ENCODE peak calls at places on chromosomes 11 and 22, in seven cellular contexts. K, D, G, L, M, N and T are unnamed samples.

GRCh38 chr22:50544078-50544745 is 1.5 kb upstream of the KLHDC7B start:
- DNase-seq in K (no peak), D (no peak), G (no peak), L (peak), M (peak), N (no peak), T (no peak)

GRCh38 chr11:64880240-64881001 is 2.0 kb upstream of the EHD1 start:
- DNase-seq in K (no peak), D (no peak), G (no peak), L (no peak), M (no peak), N (no peak), T (no peak)

GRCh38 chr11:124763156-124763947 is 1.3 kb upstream of the ESAM start:
- DNase-seq in K (no peak), D (peak), G (peak), L (peak), M (peak), N (peak), T (peak)

GRCh38 chr11:83355406-83355805 is 69.2 kb upstream of the CCDC90B start:
- DNase-seq in K (no peak), D (no peak), G (no peak), L (no peak), M (no peak), N (no peak), T (no peak)

GRCh38 chr11:121418625-121419114 is 33.4 kb upstream of the SORL1 start:
- DNase-seq in K (no peak), D (no peak), G (no peak), L (no peak), M (no peak), N (no peak), T (no peak)

GRCh38 chr11:47917643-47918369 is 62.6 kb upstream of the PTPRJ start:
- DNase-seq in K (no peak), D (peak), G (peak), L (no peak), M (peak), N (peak), T (peak)

GRCh38 chr22:23156286-23156685 is 11.0 kb downstream of the RAB36 start:
- DNase-seq in K (no peak), D (no peak), G (no peak), L (no peak), M (no peak), N (peak), T (no peak)

GRCh38 chr11:120400564-120401364 is 64.6 kb downstream of the ARHGEF12 start:
- DNase-seq in K (peak), D (peak), G (peak), L (no peak), M (no peak), N (no peak), T (no peak)

GRCh38 chr11:117418685-117419084 is 91.0 kb downstream of the CEP164 start:
- DNase-seq in K (no peak), D (peak), G (no peak), L (no peak), M (no peak), N (no peak), T (no peak)

GRCh38 chr22:24183321-24184031 is 2.2 kb downstream of the SUSD2 start:
- DNase-seq in K (no peak), D (no peak), G (no peak), L (no peak), M (no peak), N (no peak), T (no peak)

GRCh38 chr11:1197886-1198765 is 24.7 kb upstream of the MUC5B start:
- DNase-seq in K (no peak), D (no peak), G (no peak), L (no peak), M (peak), N (no peak), T (no peak)
- TF ChIP-seq YY1 in K (no peak), D (no peak), G (no peak), L (no peak), M (no peak), N (no peak), T (no peak)

GRCh38 chr11:119092880-119093665 is 8.4 kb downstream of the HMBS start:
- DNase-seq in K (no peak), D (peak), G (no peak), L (no peak), M (no peak), N (peak), T (no peak)
- H3K9ac ChIP-seq in K (peak), D (peak), G (peak), L (peak), M (peak), N (peak), T (peak)

GRCh38 chr11:126406368-126406767 is 50.9 kb downstream of the ST3GAL4 start:
- DNase-seq in K (no peak), D (no peak), G (no peak), L (no peak), M (no peak), N (no peak), T (no peak)

GRCh38 chr11:126405374-126405773 is 49.9 kb downstream of the ST3GAL4 start:
- DNase-seq in K (no peak), D (no peak), G (peak), L (no peak), M (no peak), N (no peak), T (no peak)

GRCh38 chr11:126407101-126407521 is 51.6 kb downstream of the ST3GAL4 start:
- DNase-seq in K (no peak), D (no peak), G (no peak), L (no peak), M (no peak), N (no peak), T (no peak)

GRCh38 chr11:126404367-126404766 is 48.9 kb downstream of the ST3GAL4 start:
- DNase-seq in K (no peak), D (no peak), G (no peak), L (no peak), M (no peak), N (no peak), T (peak)

DNA sequence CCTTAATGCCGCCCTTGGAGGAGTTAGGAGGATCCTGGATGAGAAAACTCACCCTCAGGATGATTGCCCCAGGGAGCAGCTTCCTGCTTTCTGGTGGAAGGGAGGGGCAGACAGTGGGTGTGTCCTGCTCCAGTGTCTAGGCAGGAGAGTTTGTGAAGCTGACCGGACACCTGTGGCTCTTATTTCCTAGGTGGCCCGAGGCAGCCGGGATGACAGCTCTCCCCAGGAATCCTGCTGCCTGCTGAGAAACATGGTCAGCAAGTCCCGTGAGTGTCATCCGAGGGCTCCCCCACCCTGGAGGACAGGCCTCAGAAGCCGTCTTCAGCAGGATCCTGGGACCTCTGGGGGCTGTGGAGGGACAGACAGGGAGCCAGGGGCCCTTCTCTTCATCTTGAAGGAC is 50.4 kb downstream of the ST3GAL4 start:
- DNase-seq in K (no peak), D (no peak), G (peak), L (no peak), M (no peak), N (no peak), T (no peak)
- TF ChIP-seq YY1 in K (no peak), D (no peak), G (no peak), L (no peak), M (no peak), N (no peak), T (no peak)

DNA sequence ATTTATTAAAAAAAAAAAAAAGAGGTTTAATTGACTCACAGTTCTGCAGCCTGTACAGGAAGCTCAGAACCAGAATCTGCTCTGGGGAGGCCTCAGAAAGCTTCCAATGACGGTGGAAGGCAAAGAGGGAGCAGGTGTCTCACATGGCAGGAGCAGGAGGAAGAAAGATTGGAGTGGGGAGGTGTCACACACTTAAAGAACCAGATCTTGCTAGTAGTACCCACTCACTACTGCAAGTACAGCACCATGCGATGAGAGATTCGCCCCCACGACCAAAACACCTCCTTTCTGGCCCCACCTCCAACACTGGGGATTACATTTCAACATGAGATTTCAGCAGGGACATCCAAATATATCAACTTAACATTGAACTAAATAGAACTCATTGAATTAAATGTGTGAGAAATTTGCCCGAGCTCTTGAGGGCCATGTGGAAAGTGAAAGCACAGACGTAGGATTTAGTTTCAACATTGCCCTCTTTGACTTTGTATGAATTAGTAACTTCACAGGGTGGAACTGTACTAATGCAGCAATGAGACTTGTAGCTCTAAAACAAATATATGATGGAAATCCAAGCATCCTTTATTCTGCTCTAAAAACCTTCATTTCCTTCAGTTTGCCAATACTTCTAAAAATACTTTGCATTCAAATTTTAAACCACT is 628.2 kb downstream of the FAM181B start:
- DNase-seq in K (no peak), D (no peak), G (no peak), L (no peak), M (no peak), N (no peak), T (no peak)
- H3K9ac ChIP-seq in K (no peak), D (no peak), G (no peak), L (no peak), M (no peak), N (no peak), T (no peak)

GRCh38 chr11:89477175-89477574 is 14.0 kb downstream of the NOX4 start:
- DNase-seq in K (no peak), D (peak), G (peak), L (no peak), M (no peak), N (no peak), T (no peak)
- TF ChIP-seq YY1 in K (no peak), D (no peak), G (no peak), L (no peak), M (no peak), N (no peak), T (no peak)

GRCh38 chr11:36257351-36257750 is 31.9 kb downstream of the COMMD9 start:
- DNase-seq in K (no peak), D (no peak), G (no peak), L (no peak), M (no peak), N (no peak), T (no peak)
- H3K9ac ChIP-seq in K (no peak), D (no peak), G (no peak), L (no peak), M (no peak), N (no peak), T (no peak)

DNA sequence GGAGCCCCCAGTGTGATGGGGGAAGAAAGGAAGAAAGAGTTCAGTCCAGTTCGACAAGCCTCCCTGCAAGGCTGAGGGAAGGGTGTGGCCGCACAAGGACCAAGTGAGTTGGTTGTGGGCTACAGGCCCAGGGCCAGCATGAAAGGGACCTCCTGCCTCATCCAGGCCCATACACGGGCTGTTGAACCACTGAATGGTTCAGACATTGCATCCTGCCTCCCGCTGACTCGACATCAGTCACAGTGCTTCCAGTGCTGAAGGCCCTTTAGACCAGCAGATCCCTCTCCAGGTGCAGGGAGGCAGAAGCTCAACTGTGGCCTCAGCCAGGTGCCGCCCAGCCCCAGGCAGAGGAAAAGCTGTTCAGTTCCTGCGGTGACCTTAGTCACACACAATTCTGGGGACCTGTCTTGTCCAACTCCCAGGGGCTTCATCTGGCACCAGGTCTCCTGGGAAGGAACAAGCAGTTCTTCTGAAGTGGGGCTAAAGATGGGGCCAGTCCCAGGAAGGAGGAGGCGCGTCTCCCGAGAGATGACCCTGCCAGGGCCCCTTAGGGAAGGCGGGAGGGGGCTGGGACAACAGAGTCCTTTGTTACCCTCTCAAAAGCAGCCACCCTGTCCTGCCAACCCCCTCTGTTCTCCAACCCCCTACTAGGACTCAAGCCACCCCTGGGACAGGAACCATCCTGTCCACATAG is 6.6 kb downstream of the ARRB1 start:
- DNase-seq in K (no peak), D (no peak), G (no peak), L (no peak), M (no peak), N (no peak), T (no peak)
- TF ChIP-seq YY1 in K (no peak), D (no peak), G (no peak), L (no peak), M (no peak), N (no peak), T (no peak)

GRCh38 chr11:10322830-10323792 is 18.2 kb downstream of the ADM start:
- DNase-seq in K (no peak), D (peak), G (peak), L (no peak), M (peak), N (peak), T (no peak)
- H3K9ac ChIP-seq in K (no peak), D (peak), G (peak), L (no peak), M (peak), N (no peak), T (no peak)